ENCODE peak calls at places on chromosomes 4 and X, in eight cellular contexts. N is GM19239, O is left lung, W is Right ventricle myocardium superior, S is NCI-H774, U is HEK293T, L is glutamatergic neuron, F is T-cell. H is an unnamed sample.

GRCh38 chr4:168886361-168886760 is 123.7 kb downstream of the CBR4 start:
- DNase-seq in F (no peak), O (no peak), N (no peak), L (no peak), U (no peak), W (no peak), S (no peak), H (no peak)

GRCh38 chr4:85734446-85734845 is 259.5 kb downstream of the ARHGAP24 start:
- DNase-seq in L (no peak), O (no peak), W (no peak), U (no peak), S (no peak), N (no peak), F (no peak), H (no peak)

GRCh38 chr4:57102050-57102564 is 8.1 kb downstream of the IGFBP7 start:
- DNase-seq in W (peak; percentile 57), U (no peak), L (no peak), N (no peak), O (no peak), S (no peak), F (no peak), H (no peak)

GRCh38 chr4:57020467-57021101 is 41.9 kb downstream of the POLR2B start:
- DNase-seq in O (no peak), S (no peak), L (no peak), W (no peak), N (no peak), U (no peak), F (no peak), H (no peak)

GRCh38 chrX:83501540-83501939 is 6.5 kb upstream of the POU3F4 start:
- DNase-seq in F (no peak), S (no peak), N (no peak), W (no peak), U (no peak), L (peak; percentile 12), O (no peak), H (no peak)

GRCh38 chr4:20480161-20480947 is 219.9 kb upstream of the PACRGL start:
- DNase-seq in N (no peak), S (no peak), L (no peak), O (no peak), F (no peak), U (no peak), W (no peak), H (no peak)

GRCh38 chrX:1182211-1182610 is 30.2 kb downstream of the CRLF2 start:
- DNase-seq in F (no peak), N (no peak), U (no peak), W (no peak), L (no peak), O (no peak), S (no peak), H (no peak)

GRCh38 chrX:17613979-17614572 is 123.2 kb upstream of the SCML1 start:
- DNase-seq in O (peak; percentile 41), U (peak; percentile 31), S (no peak), F (no peak), N (no peak), W (no peak), L (no peak), H (no peak)

GRCh38 chr4:186266699-186267467 is 894 bp downstream of the F11 start:
- DNase-seq in S (no peak), L (peak; percentile 68), W (no peak), U (peak; percentile 42), N (no peak), O (peak; percentile 41), F (no peak), H (no peak)

GRCh38 chr4:69073375-69073774 is 22.9 kb upstream of the UGT2B7 start:
- DNase-seq in L (no peak), F (no peak), O (no peak), N (no peak), W (no peak), U (no peak), S (no peak), H (no peak)

GRCh38 chr4:37977471-37978452 is 17.6 kb downstream of the PTTG2 start:
- DNase-seq in W (peak; percentile 88), N (peak; percentile 71), F (peak; percentile 74), U (peak; percentile 37), O (peak; percentile 87), S (no peak), L (peak; percentile 63), H (peak; percentile 44)

GRCh38 chr4:492412-492811 is 6.5 kb downstream of the ZNF721 start:
- DNase-seq in F (no peak), W (no peak), L (no peak), O (no peak), U (no peak), N (no peak), S (no peak), H (no peak)

GRCh38 chr4:7924163-7924562 is 15.5 kb downstream of the AFAP1 start:
- DNase-seq in U (no peak), L (no peak), W (no peak), O (no peak), F (no peak), N (no peak), S (no peak), H (no peak)

GRCh38 chrX:39772057-39772832 is 325.5 kb downstream of the BCOR start:
- DNase-seq in L (no peak), O (no peak), S (no peak), N (no peak), F (no peak), U (peak; percentile 30), W (no peak), H (no peak)

GRCh38 chr4:128787509-128788311 is 21.8 kb upstream of the JADE1 start:
- DNase-seq in O (no peak), U (peak; percentile 22), L (no peak), F (no peak), S (no peak), N (no peak), W (no peak), H (no peak)

GRCh38 chr4:138734746-138735145 is 280.8 kb upstream of the NOCT start:
- DNase-seq in U (no peak), S (no peak), N (no peak), W (no peak), L (no peak), F (no peak), O (no peak), H (no peak)

GRCh38 chrX:119040432-119040831 is 32.4 kb upstream of the CT47C1 start:
- DNase-seq in O (no peak), W (no peak), U (no peak), L (no peak), F (no peak), S (no peak), N (no peak), H (no peak)